ENCODE peak calls at places on chromosomes 1 and 21, in ten cellular contexts. P is NCI-H1417, W is uterus, T is NCI-H1436, V is A172, Y is AG09319, O is AG08396, G is lung microvascular endothelial cell, Z is activated T-cell treated with anti-CD3 and anti-CD28 coated beads for 1 hour, C is RCC 7860. K is an unnamed sample.

GRCh38 chr1:112532074-112532473 is 23.3 kb downstream of the WNT2B start:
- DNase-seq in V (no peak), G (no peak), Z (no peak), T (no peak), W (no peak), O (no peak), C (no peak), P (no peak), Y (no peak), K (no peak)

GRCh38 chr1:91511386-91511785 is 10.7 kb downstream of the CDC7 start:
- DNase-seq in P (peak; percentile 31), G (peak; percentile 61), V (no peak), W (no peak), Z (no peak), T (no peak), Y (peak; percentile 25), O (peak; percentile 22), C (peak; percentile 9), K (no peak)

GRCh38 chr1:162548170-162548569 is 13.4 kb upstream of the UAP1 start:
- DNase-seq in W (peak; percentile 62), Y (no peak), V (peak; percentile 28), G (no peak), O (peak; percentile 30), T (no peak), P (no peak), Z (no peak), C (no peak), K (no peak)

GRCh38 chr1:226995064-226995965 is 55.2 kb downstream of the COQ8A start:
- DNase-seq in P (no peak), Z (no peak), C (no peak), G (no peak), V (no peak), W (no peak), Y (no peak), O (no peak), T (no peak), K (no peak)

GRCh38 chr21:45241357-45241756 is 46.3 kb downstream of the POFUT2 start:
- DNase-seq in C (no peak), Y (no peak), V (no peak), W (no peak), Z (no peak), P (no peak), T (no peak), O (no peak), G (no peak), K (no peak)

GRCh38 chr1:65147424-65148177 is 402 bp upstream of the AK4 start:
- DNase-seq in O (peak; percentile 44), W (peak; percentile 46), G (peak; percentile 31), Y (no peak), V (no peak), C (peak; percentile 60), P (no peak), Z (no peak), T (peak; percentile 24), K (no peak)

GRCh38 chr1:107091418-107091817 is 34.9 kb downstream of the PRMT6 start:
- DNase-seq in G (no peak), Y (no peak), P (no peak), T (no peak), Z (no peak), V (no peak), W (no peak), O (no peak), C (no peak), K (no peak)

GRCh38 chr1:185260611-185261010 is 56.4 kb downstream of the IVNS1ABP start:
- DNase-seq in Z (no peak), W (no peak), O (no peak), Y (no peak), G (peak; percentile 20), V (no peak), T (no peak), C (no peak), P (no peak), K (no peak)